ENCODE peak calls at places on chromosomes 11 and 22, in eight cellular contexts. One of them, this sample, is unnamed.
A peak's percentile ranks its signal among the peaks of the same experiment; 100 is the strongest.

GRCh38 chr22:49951001-49951677 is 9.4 kb upstream of the PIM3 start:
- DNase-seq in colonic mucosa: peak; percentile 94
- DNase-seq in stomach: peak; percentile 99
- DNase-seq in Peyer's patch: peak; percentile 93
- DNase-seq in heart left ventricle: no peak
- DNase-seq in neuronal stem cell: no peak
- DNase-seq in cardiac muscle cell: no peak
- DNase-seq in ovary: no peak
- DNase-seq in this sample: peak; percentile 98

GRCh38 chr11:2463766-2464277 is 19.0 kb downstream of the KCNQ1 start:
- DNase-seq in Peyer's patch: no peak
- DNase-seq in neuronal stem cell: no peak
- DNase-seq in heart left ventricle: no peak
- DNase-seq in ovary: no peak
- DNase-seq in stomach: peak; percentile 70
- DNase-seq in colonic mucosa: no peak
- DNase-seq in cardiac muscle cell: no peak
- DNase-seq in this sample: peak; percentile 56

GRCh38 chr11:2975594-2975993 is 16.5 kb downstream of the NAP1L4 start:
- DNase-seq in neuronal stem cell: no peak
- DNase-seq in cardiac muscle cell: peak; percentile 44
- DNase-seq in Peyer's patch: no peak
- DNase-seq in stomach: peak; percentile 32
- DNase-seq in colonic mucosa: no peak
- DNase-seq in ovary: no peak
- DNase-seq in heart left ventricle: no peak
- DNase-seq in this sample: no peak

GRCh38 chr11:9604134-9604533 is 30.7 kb downstream of the WEE1 start:
- DNase-seq in ovary: no peak
- DNase-seq in colonic mucosa: no peak
- DNase-seq in stomach: no peak
- DNase-seq in cardiac muscle cell: no peak
- DNase-seq in heart left ventricle: no peak
- DNase-seq in Peyer's patch: no peak
- DNase-seq in neuronal stem cell: no peak
- DNase-seq in this sample: no peak

GRCh38 chr11:85682330-85683305 is 3.4 kb downstream of the CCDC89 start:
- DNase-seq in Peyer's patch: peak; percentile 60
- DNase-seq in heart left ventricle: peak; percentile 86
- DNase-seq in ovary: peak; percentile 87
- DNase-seq in cardiac muscle cell: peak; percentile 76
- DNase-seq in neuronal stem cell: no peak
- DNase-seq in stomach: peak; percentile 35
- DNase-seq in colonic mucosa: peak; percentile 64
- DNase-seq in this sample: peak; percentile 87

GRCh38 chr11:94968334-94968958 is 4.9 kb downstream of the CWC15 start:
- DNase-seq in Peyer's patch: no peak
- DNase-seq in heart left ventricle: no peak
- DNase-seq in stomach: no peak
- DNase-seq in colonic mucosa: no peak
- DNase-seq in cardiac muscle cell: peak; percentile 62
- DNase-seq in ovary: no peak
- DNase-seq in neuronal stem cell: no peak
- DNase-seq in this sample: no peak

GRCh38 chr22:46465348-46465725 is 72.1 kb downstream of the CELSR1 start:
- DNase-seq in colonic mucosa: no peak
- DNase-seq in Peyer's patch: no peak
- DNase-seq in stomach: peak; percentile 61
- DNase-seq in neuronal stem cell: no peak
- DNase-seq in ovary: no peak
- DNase-seq in cardiac muscle cell: no peak
- DNase-seq in heart left ventricle: peak; percentile 63
- DNase-seq in this sample: peak; percentile 80

GRCh38 chr22:39080052-39080762 is 3.1 kb downstream of the APOBEC3G start:
- DNase-seq in cardiac muscle cell: no peak
- DNase-seq in stomach: no peak
- DNase-seq in Peyer's patch: peak; percentile 16
- DNase-seq in neuronal stem cell: no peak
- DNase-seq in colonic mucosa: no peak
- DNase-seq in heart left ventricle: no peak
- DNase-seq in ovary: no peak
- DNase-seq in this sample: no peak

GRCh38 chr11:46461461-46461927 is 69.9 kb upstream of the CHRM4 start:
- DNase-seq in neuronal stem cell: no peak
- DNase-seq in ovary: no peak
- DNase-seq in heart left ventricle: no peak
- DNase-seq in colonic mucosa: no peak
- DNase-seq in Peyer's patch: no peak
- DNase-seq in cardiac muscle cell: no peak
- DNase-seq in stomach: no peak
- DNase-seq in this sample: no peak

GRCh38 chr11:1888811-1889526 is 2.7 kb downstream of the PRR33 start:
- DNase-seq in colonic mucosa: no peak
- DNase-seq in cardiac muscle cell: no peak
- DNase-seq in heart left ventricle: peak; percentile 84
- DNase-seq in stomach: peak; percentile 42
- DNase-seq in neuronal stem cell: no peak
- DNase-seq in ovary: peak; percentile 12
- DNase-seq in Peyer's patch: peak; percentile 48
- DNase-seq in this sample: peak; percentile 71

DNA sequence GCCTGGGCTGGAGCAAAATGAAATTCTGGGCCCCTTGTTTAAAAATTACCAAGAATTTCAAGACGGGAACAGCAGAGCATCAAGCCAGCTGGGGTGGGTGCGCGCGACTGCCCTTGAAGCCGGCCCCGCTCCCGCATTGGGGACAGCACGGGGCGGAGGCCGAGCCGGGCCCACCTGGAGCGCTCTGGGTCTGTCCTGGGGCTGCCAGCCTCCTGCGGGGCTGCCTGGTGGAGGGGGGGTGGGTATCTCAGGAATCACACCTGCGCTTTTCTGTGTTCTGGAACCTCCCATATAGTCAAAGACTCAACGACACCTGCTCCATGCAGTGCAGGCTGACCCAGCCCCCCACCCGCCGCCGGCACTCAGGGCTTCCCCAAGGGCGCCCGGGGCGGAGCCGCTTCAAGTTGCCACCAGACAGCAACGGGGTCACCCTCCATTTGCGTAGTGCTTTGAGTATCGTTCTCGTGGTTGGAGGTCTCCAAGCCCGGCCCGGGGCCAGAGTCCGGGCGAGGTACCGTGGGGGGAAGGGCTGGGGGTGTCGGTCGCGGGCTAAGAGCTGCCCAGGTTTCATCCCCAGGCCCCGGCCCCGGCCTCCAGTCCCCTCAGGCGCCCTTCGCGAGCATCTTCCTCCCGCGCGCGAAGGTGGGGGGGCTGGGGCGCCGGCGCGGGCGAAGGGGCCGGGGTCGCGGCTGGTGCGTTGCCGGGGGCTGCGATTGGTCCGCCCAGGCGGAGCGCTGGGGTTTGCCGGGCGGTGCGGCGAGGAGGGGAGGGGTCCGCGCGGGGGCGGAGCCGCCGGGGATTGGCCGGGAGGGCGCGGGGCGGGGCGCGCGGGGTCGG is 6.6 kb downstream of the TSPAN4 start:
- DNase-seq in neuronal stem cell: no peak
- DNase-seq in ovary: no peak
- DNase-seq in colonic mucosa: no peak
- DNase-seq in heart left ventricle: no peak
- DNase-seq in cardiac muscle cell: no peak
- DNase-seq in stomach: no peak
- DNase-seq in Peyer's patch: no peak
- DNase-seq in this sample: no peak
- H3K4me1 ChIP-seq in neuronal stem cell: peaks cover 32% of the 10 kb centered on the region
- H3K4me1 ChIP-seq in ovary: peaks cover 28% of the 10 kb centered on the region
- H3K4me1 ChIP-seq in colonic mucosa: peaks cover 6% of the 10 kb centered on the region
- H3K4me1 ChIP-seq in heart left ventricle: peaks cover 44% of the 10 kb centered on the region
- H3K4me1 ChIP-seq in cardiac muscle cell: peaks cover 28% of the 10 kb centered on the region
- H3K4me1 ChIP-seq in stomach: peaks cover 58% of the 10 kb centered on the region
- H3K4me1 ChIP-seq in Peyer's patch: no peaks in the 10 kb centered on the region
- H3K4me1 ChIP-seq in this sample: peaks cover 43% of the 10 kb centered on the region

GRCh38 chr11:96339704-96340554 is 3.1 kb downstream of the MAML2 start:
- DNase-seq in heart left ventricle: no peak
- DNase-seq in stomach: no peak
- DNase-seq in colonic mucosa: peak; percentile 43
- DNase-seq in ovary: no peak
- DNase-seq in neuronal stem cell: no peak
- DNase-seq in cardiac muscle cell: no peak
- DNase-seq in Peyer's patch: no peak
- DNase-seq in this sample: no peak

GRCh38 chr11:96342131-96342970 is 644 bp downstream of the MAML2 start:
- DNase-seq in ovary: no peak
- DNase-seq in stomach: no peak
- DNase-seq in heart left ventricle: no peak
- DNase-seq in Peyer's patch: no peak
- DNase-seq in neuronal stem cell: peak; percentile 27
- DNase-seq in cardiac muscle cell: no peak
- DNase-seq in colonic mucosa: no peak
- DNase-seq in this sample: no peak

GRCh38 chr11:96340555-96340885 is 2.5 kb downstream of the MAML2 start:
- DNase-seq in heart left ventricle: no peak
- DNase-seq in stomach: no peak
- DNase-seq in colonic mucosa: no peak
- DNase-seq in Peyer's patch: no peak
- DNase-seq in neuronal stem cell: no peak
- DNase-seq in cardiac muscle cell: peak; percentile 48
- DNase-seq in ovary: no peak
- DNase-seq in this sample: no peak

GRCh38 chr11:96342971-96343711 is at the start of gene MAML2:
- DNase-seq in Peyer's patch: peak; percentile 93
- DNase-seq in colonic mucosa: peak; percentile 93
- DNase-seq in stomach: peak; percentile 94
- DNase-seq in ovary: peak; percentile 91
- DNase-seq in neuronal stem cell: peak; percentile 81
- DNase-seq in heart left ventricle: peak; percentile 95
- DNase-seq in cardiac muscle cell: peak; percentile 97
- DNase-seq in this sample: peak; percentile 95

GRCh38 chr11:96341237-96342130 is 1.5 kb downstream of the MAML2 start:
- DNase-seq in stomach: peak; percentile 60
- DNase-seq in colonic mucosa: peak; percentile 71
- DNase-seq in neuronal stem cell: peak; percentile 26
- DNase-seq in cardiac muscle cell: peak; percentile 61
- DNase-seq in heart left ventricle: peak; percentile 73
- DNase-seq in ovary: peak; percentile 74
- DNase-seq in Peyer's patch: peak; percentile 74
- DNase-seq in this sample: peak; percentile 83
- H3K4me1 ChIP-seq in stomach: peaks cover 52% of the 10 kb centered on the region
- H3K4me1 ChIP-seq in colonic mucosa: peaks cover 23% of the 10 kb centered on the region
- H3K4me1 ChIP-seq in neuronal stem cell: peaks cover 8% of the 10 kb centered on the region
- H3K4me1 ChIP-seq in cardiac muscle cell: peaks cover 41% of the 10 kb centered on the region
- H3K4me1 ChIP-seq in heart left ventricle: peaks cover 47% of the 10 kb centered on the region
- H3K4me1 ChIP-seq in ovary: peaks cover 25% of the 10 kb centered on the region
- H3K4me1 ChIP-seq in Peyer's patch: peaks cover 13% of the 10 kb centered on the region
- H3K4me1 ChIP-seq in this sample: peaks cover 47% of the 10 kb centered on the region

GRCh38 chr11:134802116-134802515 is 390.1 kb upstream of the B3GAT1 start:
- DNase-seq in cardiac muscle cell: no peak
- DNase-seq in stomach: no peak
- DNase-seq in ovary: no peak
- DNase-seq in heart left ventricle: no peak
- DNase-seq in colonic mucosa: no peak
- DNase-seq in neuronal stem cell: peak; percentile 70
- DNase-seq in Peyer's patch: no peak
- DNase-seq in this sample: no peak
- H3K4me1 ChIP-seq in cardiac muscle cell: peaks cover 7% of the 10 kb centered on the region
- H3K4me1 ChIP-seq in stomach: no peaks in the 10 kb centered on the region
- H3K4me1 ChIP-seq in ovary: no peaks in the 10 kb centered on the region
- H3K4me1 ChIP-seq in heart left ventricle: peaks cover 4% of the 10 kb centered on the region
- H3K4me1 ChIP-seq in colonic mucosa: no peaks in the 10 kb centered on the region
- H3K4me1 ChIP-seq in neuronal stem cell: peaks cover 23% of the 10 kb centered on the region
- H3K4me1 ChIP-seq in Peyer's patch: no peaks in the 10 kb centered on the region
- H3K4me1 ChIP-seq in this sample: peaks cover 6% of the 10 kb centered on the region

GRCh38 chr11:75146711-75147110 is 4.2 kb upstream of the SLCO2B1 start:
- DNase-seq in neuronal stem cell: no peak
- DNase-seq in cardiac muscle cell: no peak
- DNase-seq in colonic mucosa: no peak
- DNase-seq in Peyer's patch: no peak
- DNase-seq in stomach: no peak
- DNase-seq in ovary: no peak
- DNase-seq in heart left ventricle: no peak
- DNase-seq in this sample: no peak
- H3K4me1 ChIP-seq in neuronal stem cell: no peaks in the 10 kb centered on the region
- H3K4me1 ChIP-seq in cardiac muscle cell: peaks cover 15% of the 10 kb centered on the region
- H3K4me1 ChIP-seq in colonic mucosa: peaks cover 25% of the 10 kb centered on the region
- H3K4me1 ChIP-seq in Peyer's patch: no peaks in the 10 kb centered on the region
- H3K4me1 ChIP-seq in stomach: peaks cover 14% of the 10 kb centered on the region
- H3K4me1 ChIP-seq in ovary: no peaks in the 10 kb centered on the region
- H3K4me1 ChIP-seq in heart left ventricle: peaks cover 48% of the 10 kb centered on the region
- H3K4me1 ChIP-seq in this sample: peaks cover 42% of the 10 kb centered on the region